ENCODE peak calls at places on chromosomes 7 and 10, in six cellular contexts. J is cardiac fibroblast, E is Daoy, G is body of pancreas, S is SK-MEL-5, Y is SW480. H is an unnamed sample.

GRCh38 chr10:62233494-62234283 is 35.0 kb downstream of the RTKN2 start:
- DNase-seq in J (peak), E (no peak), G (no peak), S (no peak), Y (no peak), H (no peak)

GRCh38 chr7:27611043-27611442 is 51.6 kb downstream of the HIBADH start:
- DNase-seq in J (peak), E (no peak), G (no peak), S (no peak), Y (no peak), H (no peak)

GRCh38 chr7:16933296-16934248 is 51.8 kb upstream of the AGR3 start:
- DNase-seq in J (peak), E (no peak), G (peak), S (no peak), Y (no peak), H (no peak)

GRCh38 chr10:5043716-5044115 is 40.1 kb upstream of the AKR1C2 start:
- DNase-seq in J (peak), E (no peak), G (peak), S (no peak), Y (no peak), H (no peak)

GRCh38 chr10:1968257-1969025 is 231.1 kb upstream of the ADARB2 start:
- DNase-seq in J (no peak), E (peak), G (no peak), S (no peak), Y (no peak), H (no peak)

GRCh38 chr7:3134715-3135114 is 91.0 kb upstream of the CARD11 start:
- DNase-seq in J (no peak), E (peak), G (no peak), S (peak), Y (no peak), H (no peak)

GRCh38 chr10:75088640-75089039 is 22.8 kb upstream of the SAMD8 start:
- DNase-seq in J (no peak), E (no peak), G (no peak), S (no peak), Y (no peak), H (no peak)

GRCh38 chr7:148116954-148117353 is 473.6 kb upstream of the C7orf33 start:
- DNase-seq in J (no peak), E (no peak), G (no peak), S (no peak), Y (no peak), H (no peak)

GRCh38 chr10:132414402-132415016 is 17.5 kb downstream of the PWWP2B start:
- DNase-seq in J (no peak), E (no peak), G (no peak), S (no peak), Y (no peak), H (no peak)

GRCh38 chr7:76080211-76080610 is 32.3 kb downstream of the MDH2 start:
- DNase-seq in J (no peak), E (no peak), G (no peak), S (no peak), Y (no peak), H (no peak)

GRCh38 chr7:4715385-4715770 is 33.3 kb downstream of the FOXK1 start:
- DNase-seq in J (peak), E (no peak), G (peak), S (no peak), Y (no peak), H (no peak)

GRCh38 chr7:18558503-18558902 is 63.0 kb downstream of the HDAC9 start:
- DNase-seq in J (no peak), E (peak), G (no peak), S (no peak), Y (no peak), H (no peak)

GRCh38 chr7:94395141-94396041 is 696 bp downstream of the COL1A2 start:
- DNase-seq in J (peak), E (peak), G (peak), S (peak), Y (peak), H (peak)

GRCh38 chr7:129650056-129650758 is 38.7 kb downstream of the NRF1 start:
- DNase-seq in J (peak), E (no peak), G (no peak), S (no peak), Y (no peak), H (no peak)

GRCh38 chr10:133467286-133467911 is 13.7 kb downstream of the SCART1 start:
- DNase-seq in J (no peak), E (no peak), G (no peak), S (no peak), Y (no peak), H (no peak)

H was measured in RCC 7860.